ENCODE peak calls at places on chromosomes 12 and 14, in nine cellular contexts. X is CMK; U is dermis blood vessel endothelial cell; D is left cardiac atrium; C is RWPE1; K is skeletal muscle cell; B is activated B cell treated with CpG ODN at 0.5 μM for 24 hours; J is nephron progenitor cell; Y is stimulated activated CD4-positive, alpha-beta T cell treated with anti-CD3 and anti-CD28 coated beads, Interleukin-4, amount 100 ng/mL, for 24 hours. R is an unnamed sample.

GRCh38 chr12:105226219-105226618 is 9.8 kb downstream of the APPL2 start:
- DNase-seq in X (no peak), U (peak), D (peak), C (no peak), K (peak), B (no peak), J (no peak), Y (no peak), R (peak)

GRCh38 chr14:68232643-68233055 is 413.1 kb downstream of the RAD51B start:
- DNase-seq in X (no peak), U (peak), D (peak), C (peak), K (peak), B (no peak), J (no peak), Y (peak), R (peak)

GRCh38 chr12:109625131-109625559 is 51.6 kb downstream of the MVK start:
- DNase-seq in X (no peak), U (no peak), D (peak), C (peak), K (no peak), B (no peak), J (no peak), Y (no peak), R (no peak)

GRCh38 chr14:93991212-93991611 is 5.9 kb upstream of the CCDC197 start:
- DNase-seq in X (no peak), U (no peak), D (no peak), C (no peak), K (no peak), B (no peak), J (no peak), Y (no peak), R (no peak)

GRCh38 chr12:79547044-79547734 is 143.6 kb downstream of the PAWR start:
- DNase-seq in X (no peak), U (peak), D (no peak), C (peak), K (no peak), B (no peak), J (peak), Y (no peak), R (peak)

GRCh38 chr14:20652996-20653975 is 11.8 kb upstream of the OR6S1 start:
- DNase-seq in X (no peak), U (peak), D (no peak), C (peak), K (peak), B (no peak), J (peak), Y (peak), R (peak)

GRCh38 chr12:69430942-69431603 is 39.1 kb upstream of the FRS2 start:
- DNase-seq in X (no peak), U (no peak), D (peak), C (no peak), K (no peak), B (no peak), J (no peak), Y (no peak), R (no peak)

GRCh38 chr12:69555461-69555860 is 29.8 kb upstream of the CCT2 start:
- DNase-seq in X (no peak), U (no peak), D (no peak), C (peak), K (peak), B (no peak), J (no peak), Y (no peak), R (peak)

GRCh38 chr12:76874491-76875190 is 4.2 kb downstream of the CSRP2 start:
- DNase-seq in X (no peak), U (no peak), D (no peak), C (no peak), K (no peak), B (no peak), J (no peak), Y (no peak), R (no peak)

GRCh38 chr12:116434155-116435065 is 124.8 kb upstream of the MAP1LC3B2 start:
- DNase-seq in X (peak), U (peak), D (peak), C (peak), K (peak), B (no peak), J (peak), Y (no peak), R (peak)

GRCh38 chr12:91617830-91618229 is 435.2 kb upstream of the DCN start:
- DNase-seq in X (no peak), U (no peak), D (no peak), C (no peak), K (no peak), B (no peak), J (no peak), Y (no peak), R (no peak)

GRCh38 chr12:101906226-101906625 is 28.8 kb downstream of the DRAM1 start:
- DNase-seq in X (no peak), U (no peak), D (no peak), C (no peak), K (no peak), B (no peak), J (no peak), Y (no peak), R (no peak)

GRCh38 chr12:113996026-113996425 is 29.9 kb upstream of the RBM19 start:
- DNase-seq in X (no peak), U (no peak), D (no peak), C (no peak), K (no peak), B (no peak), J (no peak), Y (no peak), R (no peak)

GRCh38 chr12:93879476-93880376 is 202.6 kb downstream of the CRADD start:
- DNase-seq in X (no peak), U (no peak), D (no peak), C (no peak), K (peak), B (no peak), J (no peak), Y (no peak), R (no peak)

GRCh38 chr14:23403139-23403438 is 5.0 kb downstream of the MYH6 start:
- DNase-seq in X (no peak), U (no peak), D (no peak), C (no peak), K (no peak), B (no peak), J (no peak), Y (no peak), R (no peak)

GRCh38 chr14:24384169-24384568 is 14.6 kb upstream of the NYNRIN start:
- DNase-seq in X (no peak), U (no peak), D (no peak), C (no peak), K (no peak), B (no peak), J (no peak), Y (no peak), R (no peak)

GRCh38 chr14:64654072-64654899 is 49.9 kb upstream of the PLEKHG3 start:
- DNase-seq in X (no peak), U (peak), D (no peak), C (no peak), K (peak), B (no peak), J (no peak), Y (no peak), R (no peak)

GRCh38 chr12:52038447-52038846 is 12.8 kb upstream of the NR4A1 start:
- DNase-seq in X (no peak), U (peak), D (no peak), C (no peak), K (no peak), B (no peak), J (no peak), Y (no peak), R (no peak)

GRCh38 chr12:10695852-10696251 is 22.0 kb upstream of the STYK1 start:
- DNase-seq in X (peak), U (no peak), D (no peak), C (no peak), K (no peak), B (no peak), J (no peak), Y (no peak), R (no peak)

GRCh38 chr12:6952121-6952859 is 1.1 kb downstream of the PTPN6 start:
- DNase-seq in X (no peak), U (no peak), D (no peak), C (no peak), K (no peak), B (no peak), J (no peak), Y (no peak), R (no peak)